ENCODE peak calls at places on chromosomes 12 and 14, in seven cellular contexts. Q is GM12891, J is K562, M is HepG2, A is SK-N-SH, Z is GM12878, X is H1. Y is an unnamed sample.

GRCh38 chr12:14664434-14665023 is 31.9 kb downstream of the GUCY2C start:
- DNase-seq in Q (no peak), J (peak; percentile 7), M (peak; percentile 6), A (peak; percentile 15), Z (no peak), X (no peak), Y (no peak)

GRCh38 chr12:50243507-50243906 is 39.8 kb downstream of the LIMA1 start:
- DNase-seq in Q (no peak), J (no peak), M (no peak), A (no peak), Z (no peak), X (no peak), Y (no peak)

GRCh38 chr12:20011200-20011599 is 357.1 kb upstream of the PDE3A start:
- DNase-seq in Q (no peak), J (no peak), M (no peak), A (no peak), Z (no peak), X (no peak), Y (no peak)

GRCh38 chr14:97723834-97724770 is 926.9 kb downstream of the VRK1 start:
- DNase-seq in Q (no peak), J (no peak), M (no peak), A (no peak), Z (no peak), X (no peak), Y (no peak)

GRCh38 chr12:6827982-6828670 is at the start of gene P3H3:
- DNase-seq in Q (no peak), J (peak; percentile 49), M (peak; percentile 23), A (peak; percentile 84), Z (no peak), X (no peak), Y (no peak)

GRCh38 chr12:116389326-116389725 is 111.8 kb upstream of the MED13L start:
- DNase-seq in Q (no peak), J (no peak), M (no peak), A (no peak), Z (no peak), X (no peak), Y (no peak)

GRCh38 chr12:116416161-116416560 is 138.7 kb upstream of the MED13L start:
- DNase-seq in Q (no peak), J (no peak), M (no peak), A (no peak), Z (no peak), X (no peak), Y (no peak)

GRCh38 chr12:117926391-117926899 is 42.3 kb downstream of the KSR2 start:
- DNase-seq in Q (no peak), J (no peak), M (no peak), A (no peak), Z (no peak), X (no peak), Y (no peak)

GRCh38 chr12:131044760-131045381 is 91.2 kb downstream of the ADGRD1 start:
- DNase-seq in Q (no peak), J (no peak), M (no peak), A (peak; percentile 64), Z (no peak), X (no peak), Y (no peak)

GRCh38 chr12:113371808-113372207 is 13.4 kb downstream of the PLBD2 start:
- DNase-seq in Q (no peak), J (no peak), M (no peak), A (no peak), Z (no peak), X (no peak), Y (no peak)

GRCh38 chr14:72779679-72780078 is 114.2 kb downstream of the DPF3 start:
- DNase-seq in Q (no peak), J (no peak), M (no peak), A (no peak), Z (no peak), X (no peak), Y (no peak)

GRCh38 chr14:88422919-88423318 is 37.5 kb downstream of the SPATA7 start:
- DNase-seq in Q (no peak), J (no peak), M (no peak), A (no peak), Z (no peak), X (no peak), Y (no peak)

GRCh38 chr14:78835052-78835451 is 664.9 kb downstream of the NRXN3 start:
- DNase-seq in Q (no peak), J (no peak), M (no peak), A (no peak), Z (no peak), X (no peak), Y (no peak)

GRCh38 chr12:60148831-60149230 is 553.0 kb downstream of the SLC16A7 start:
- DNase-seq in Q (no peak), J (no peak), M (no peak), A (no peak), Z (no peak), X (no peak), Y (no peak)

GRCh38 chr14:65224799-65225198 is 122.5 kb upstream of the MAX start:
- DNase-seq in Q (no peak), J (no peak), M (no peak), A (no peak), Z (no peak), X (no peak), Y (no peak)

GRCh38 chr14:33566082-33566481 is 384.8 kb downstream of the EGLN3 start:
- DNase-seq in Q (no peak), J (peak; percentile 4), M (no peak), A (no peak), Z (no peak), X (no peak), Y (no peak)

GRCh38 chr14:23242076-23242475 is 4.3 kb downstream of the RNF212B start:
- DNase-seq in Q (no peak), J (no peak), M (no peak), A (no peak), Z (no peak), X (no peak), Y (no peak)

GRCh38 chr14:23240661-23241060 is 2.9 kb downstream of the RNF212B start:
- DNase-seq in Q (no peak), J (no peak), M (no peak), A (no peak), Z (no peak), X (no peak), Y (no peak)

DNA sequence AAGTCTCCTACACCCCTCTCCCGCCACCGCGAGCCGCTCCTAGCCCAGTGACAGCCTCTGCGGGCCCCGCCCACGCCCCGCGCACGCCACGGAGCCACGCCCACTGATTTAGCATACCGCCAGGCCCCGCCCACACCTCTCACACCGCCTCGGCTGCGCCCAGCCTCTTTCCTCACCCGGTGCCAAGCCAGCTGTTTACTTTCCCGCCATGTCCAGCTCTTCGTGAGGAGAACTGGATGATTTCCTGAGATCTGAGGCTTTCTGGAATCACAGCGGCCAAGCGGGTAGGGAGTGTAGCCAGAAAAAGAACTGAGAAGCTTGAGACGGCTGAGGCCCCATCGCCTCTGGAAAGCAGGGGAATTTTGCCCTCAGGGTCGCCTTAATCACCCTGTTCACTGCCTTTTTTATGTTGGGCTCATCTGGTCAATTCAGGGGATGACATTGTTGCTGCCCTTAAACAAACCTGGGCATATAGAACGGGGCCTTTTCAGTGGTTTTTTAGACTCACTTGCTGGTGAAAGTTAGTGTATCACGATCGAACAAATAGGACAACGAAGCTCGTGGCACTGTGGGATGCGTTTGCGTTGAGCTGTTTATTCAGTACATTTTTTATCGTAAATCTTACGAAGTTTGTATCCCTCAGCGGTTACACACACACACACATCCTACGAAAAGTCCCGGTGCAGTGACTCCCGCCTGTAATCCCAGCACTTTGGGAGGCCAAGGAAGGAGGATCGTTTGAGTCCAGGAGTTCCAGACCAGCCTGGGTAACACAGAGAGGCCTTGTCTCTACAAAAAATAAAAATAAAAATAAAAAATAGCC is at the start of gene RNF212B:
- DNase-seq in Q (peak; percentile 68), J (peak; percentile 98), M (peak; percentile 80), A (peak; percentile 88), Z (no peak), X (peak; percentile 64), Y (peak; percentile 65)
- TF ChIP-seq POLR2AphosphoS5 in Q (no peak), J (no peak), M (no peak), A (no peak), Z (no peak), X (peak; percentile 26), Y (no peak)

GRCh38 chr12:4489551-4489950 is 43.9 kb upstream of the FGF6 start:
- DNase-seq in Q (no peak), J (no peak), M (no peak), A (no peak), Z (no peak), X (no peak), Y (no peak)
- TF ChIP-seq TAF1 in Q (no peak), J (no peak), M (no peak), A (no peak), Z (no peak), X (no peak), Y (no peak)

DNA sequence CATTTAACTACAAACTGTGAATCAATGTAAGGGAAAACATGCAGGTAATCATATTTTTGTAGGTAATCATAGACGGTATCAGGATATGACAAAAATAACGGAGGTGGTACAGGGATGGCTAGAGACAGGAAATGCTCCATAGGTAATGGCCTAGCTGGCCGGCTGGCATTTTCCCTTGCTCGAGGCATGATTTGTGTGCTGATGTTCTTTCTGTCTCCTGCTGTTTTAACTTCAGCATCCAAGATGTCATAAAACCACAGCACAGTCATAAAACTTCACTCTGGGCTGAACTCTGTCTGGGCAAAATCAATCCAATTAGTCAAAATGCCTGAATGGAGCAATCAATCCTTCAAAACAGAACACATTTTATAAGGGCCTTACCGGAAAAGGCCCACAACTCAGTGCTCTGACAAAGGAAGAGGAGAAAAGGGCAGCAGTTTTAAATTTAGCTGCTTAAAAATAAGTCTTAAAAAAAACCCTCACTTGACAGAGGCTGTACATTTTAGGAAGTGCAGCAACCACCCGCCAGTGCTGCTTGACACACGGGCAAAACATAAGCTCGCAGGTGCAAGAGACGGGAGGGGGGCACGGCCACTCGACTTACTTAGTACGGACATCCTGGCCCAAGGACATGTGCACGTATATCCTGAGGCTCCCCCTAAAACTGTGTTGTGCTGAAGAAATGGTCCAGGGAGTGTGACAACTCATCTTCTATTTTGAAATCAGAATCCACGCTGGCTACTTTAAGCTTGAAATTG is 40.5 kb upstream of the GPR68 start:
- DNase-seq in Q (no peak), J (no peak), M (no peak), A (peak; percentile 80), Z (no peak), X (no peak), Y (no peak)
- TF ChIP-seq POLR2AphosphoS5 in Q (no peak), J (no peak), M (no peak), A (peak; percentile 70), Z (no peak), X (no peak), Y (no peak)

DNA sequence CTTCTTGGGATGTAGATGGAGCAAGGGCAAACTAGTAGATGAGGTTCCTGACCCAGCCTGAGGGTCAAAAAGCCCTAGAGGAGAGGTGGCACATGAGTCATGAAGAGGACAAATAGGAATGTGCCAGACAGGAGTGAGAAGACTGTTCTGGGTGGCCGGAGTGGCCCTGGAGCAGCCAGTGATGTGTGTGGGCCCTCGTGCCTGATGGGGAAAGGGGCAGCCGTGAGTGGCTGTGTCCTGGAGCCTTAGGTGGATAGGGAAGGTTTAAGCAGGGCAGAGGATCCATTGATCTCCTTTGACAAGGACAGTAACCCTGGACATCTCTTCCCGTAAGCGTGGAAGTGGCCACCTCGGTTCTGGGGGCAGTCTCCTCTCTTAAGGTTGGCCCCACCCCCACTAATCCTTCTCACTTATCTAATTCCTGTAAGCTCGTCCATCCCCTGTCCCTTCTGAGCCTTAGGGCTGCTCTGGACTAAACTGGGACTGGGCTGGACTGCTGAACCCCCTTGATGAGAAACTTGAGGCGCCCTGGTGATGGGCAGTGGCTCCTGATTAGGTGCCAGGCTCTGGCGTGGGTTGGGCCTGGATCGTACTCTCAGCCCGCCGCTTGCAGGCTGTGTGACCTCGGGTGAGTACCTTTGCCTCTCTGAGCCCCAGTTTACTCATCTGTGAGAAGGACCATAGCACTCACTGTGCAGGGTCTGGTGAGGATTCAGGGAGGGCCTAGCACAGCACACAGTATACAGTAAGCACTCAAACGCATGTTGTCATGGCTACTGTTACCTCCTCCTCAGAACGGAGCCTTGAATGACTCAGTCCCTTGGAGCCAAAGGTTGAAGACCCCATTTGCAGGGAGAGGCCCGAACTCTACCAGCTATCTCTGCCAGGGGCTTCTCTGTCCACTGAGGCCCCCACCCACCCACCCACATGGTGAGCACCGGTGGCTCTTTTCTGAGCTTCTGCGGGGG is 4.0 kb downstream of the FAM222A start:
- DNase-seq in Q (no peak), J (no peak), M (peak; percentile 30), A (peak; percentile 28), Z (no peak), X (no peak), Y (no peak)
- TF ChIP-seq TAF1 in Q (no peak), J (no peak), M (no peak), A (no peak), Z (no peak), X (no peak), Y (no peak)